ENCODE peak calls at places on chromosome 11, in four cellular contexts. R is A549, Z is HepG2, T is K562. K is an unnamed sample.

GRCh38 chr11:74311352-74311926 is at the start of gene P4HA3:
- DNase-seq in R (peak), Z (peak), T (peak), K (peak)

GRCh38 chr11:18650859-18651557 is 16.9 kb upstream of the SPTY2D1 start:
- DNase-seq in R (peak), Z (peak), T (peak), K (peak)

GRCh38 chr11:71396548-71397123 is 51.6 kb downstream of the DHCR7 start:
- DNase-seq in R (no peak), Z (no peak), T (no peak), K (no peak)

GRCh38 chr11:94988748-94989147 is 15.2 kb downstream of the KDM4D start:
- DNase-seq in R (no peak), Z (no peak), T (no peak), K (no peak)

GRCh38 chr11:94185387-94186084 is 56.9 kb downstream of the PANX1 start:
- DNase-seq in R (no peak), Z (no peak), T (no peak), K (no peak)

GRCh38 chr11:11155962-11156815 is 196.9 kb downstream of the CSNK2A3 start:
- DNase-seq in R (peak), Z (no peak), T (peak), K (peak)

GRCh38 chr11:3050386-3051325 is 6.6 kb downstream of the CARS1 start:
- DNase-seq in R (no peak), Z (no peak), T (no peak), K (no peak)

GRCh38 chr11:77883775-77884174 is 62.8 kb downstream of the AAMDC start:
- DNase-seq in R (no peak), Z (no peak), T (no peak), K (no peak)

GRCh38 chr11:43942651-43943356 is 367 bp downstream of the C11orf96 start:
- DNase-seq in R (peak), Z (no peak), T (peak), K (peak)

GRCh38 chr11:61004037-61004641 is 32.7 kb downstream of the CD6 start:
- DNase-seq in R (no peak), Z (no peak), T (no peak), K (no peak)
- TF ChIP-seq USF2 in R (no peak), Z (no peak), T (no peak), K (no peak)

GRCh38 chr11:121194731-121195596 is 93.9 kb downstream of the TECTA start:
- DNase-seq in R (peak), Z (peak), T (peak), K (peak)

GRCh38 chr11:121198491-121198890 is 94.1 kb upstream of the SC5D start:
- DNase-seq in R (no peak), Z (no peak), T (no peak), K (no peak)

DNA sequence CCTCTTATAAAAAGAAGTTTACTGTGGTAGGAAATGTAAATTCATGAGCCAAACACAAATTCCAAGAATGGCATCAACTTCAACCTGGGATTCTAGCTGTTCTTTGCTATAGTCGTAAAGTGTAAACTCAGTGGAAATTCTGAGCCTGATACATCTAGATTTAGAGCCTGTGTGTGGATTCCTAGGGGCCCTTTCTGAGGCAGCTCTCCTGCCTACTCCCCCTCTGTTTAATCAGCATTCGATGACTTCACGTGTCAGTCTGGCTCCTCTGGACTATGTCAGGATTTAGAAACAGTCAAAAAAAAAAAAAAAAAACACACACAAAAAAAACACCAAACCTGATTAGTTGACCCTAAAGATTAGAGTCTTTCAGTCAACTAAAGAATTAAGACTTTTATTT is 93.1 kb upstream of the SC5D start:
- DNase-seq in R (no peak), Z (no peak), T (no peak), K (no peak)
- TF ChIP-seq NR3C1 in R (no peak), Z (no peak), T (no peak), K (no peak)

DNA sequence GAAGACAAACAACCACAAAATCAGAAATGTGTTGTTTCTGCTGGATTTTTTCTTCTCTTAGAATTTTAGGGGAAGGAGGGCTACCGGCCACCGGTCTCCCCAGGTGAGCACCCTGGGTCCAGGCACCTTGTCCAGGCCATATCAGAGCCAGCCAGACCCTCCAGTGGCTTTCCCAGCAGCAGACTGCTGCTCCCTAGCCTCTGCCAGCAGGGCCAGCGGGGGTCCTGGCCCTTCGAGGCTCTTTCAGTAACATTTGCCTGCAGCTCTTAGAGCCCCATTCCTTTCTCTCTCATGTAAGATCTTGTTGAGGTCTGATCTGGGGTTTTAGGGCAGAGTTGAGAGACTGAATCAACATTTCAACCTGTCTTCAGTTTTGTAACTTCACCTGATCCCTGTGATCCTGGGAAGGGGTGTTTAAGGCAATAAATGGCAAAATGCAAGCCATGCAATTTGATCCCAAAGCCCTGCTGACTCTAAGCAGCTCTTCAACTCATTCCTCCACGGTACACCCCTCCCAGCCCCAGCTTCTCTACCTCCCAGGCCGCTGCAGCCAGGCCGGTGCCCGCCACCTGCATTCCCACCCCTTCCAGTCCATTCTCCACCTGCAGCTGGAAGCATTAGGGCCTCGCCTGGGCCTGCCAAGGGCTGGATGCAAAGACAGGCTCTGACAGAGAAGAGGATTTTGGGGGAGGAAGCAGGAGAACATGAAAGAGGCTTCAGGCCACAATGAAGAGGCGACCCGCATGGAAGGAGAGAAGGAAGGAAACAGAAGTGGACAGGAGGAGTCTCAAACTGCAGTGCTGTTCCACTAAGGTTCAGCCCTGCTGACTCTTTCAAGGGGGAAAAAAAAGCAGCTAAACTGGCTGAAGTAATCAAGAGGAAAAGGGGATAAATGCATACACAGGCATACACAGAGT is 113.0 kb upstream of the FGF3 start:
- DNase-seq in R (no peak), Z (no peak), T (no peak), K (peak)
- TF ChIP-seq USF2 in R (no peak), Z (no peak), T (no peak), K (no peak)

GRCh38 chr11:19746081-19746480 is 33.4 kb downstream of the NAV2 start:
- DNase-seq in R (no peak), Z (no peak), T (no peak), K (no peak)
- TF ChIP-seq NR3C1 in R (no peak), Z (no peak), T (no peak), K (no peak)

GRCh38 chr11:6646631-6647281 is 8.9 kb downstream of the DCHS1 start:
- DNase-seq in R (no peak), Z (no peak), T (no peak), K (no peak)
- TF ChIP-seq USF2 in R (no peak), Z (no peak), T (no peak), K (no peak)